ENCODE peak calls at places on chromosome 17, in seven cellular contexts. N is RWPE1, I is H9, U is dorsolateral prefrontal cortex, X is AG10803, C is mucosa of descending colon, J is MM.1S. M is an unnamed sample.

GRCh38 chr17:74790206-74791066 is 14.3 kb upstream of the NAT9 start:
- DNase-seq in C (no peak), X (no peak), J (no peak), I (peak), N (no peak), U (no peak), M (no peak)

GRCh38 chr17:63189082-63189481 is 223.0 kb downstream of the TANC2 start:
- DNase-seq in U (no peak), X (peak), C (no peak), J (no peak), I (no peak), N (no peak), M (peak)

GRCh38 chr17:13311301-13311700 is 290.4 kb downstream of the HS3ST3A1 start:
- DNase-seq in J (no peak), N (no peak), X (peak), C (no peak), I (no peak), U (no peak), M (peak)

GRCh38 chr17:19867654-19868395 is at the start of gene ULK2:
- DNase-seq in C (peak), N (peak), I (peak), X (peak), U (peak), J (peak), M (peak)

GRCh38 chr17:57577751-57578607 is 167.1 kb downstream of the CCDC182 start:
- DNase-seq in U (no peak), N (no peak), X (peak), C (no peak), I (no peak), J (no peak), M (peak)

GRCh38 chr17:79775635-79776034 is 2.3 kb upstream of the CBX2 start:
- DNase-seq in X (no peak), U (no peak), I (no peak), N (no peak), J (no peak), C (no peak), M (no peak)

GRCh38 chr17:78735832-78736525 is 46.1 kb downstream of the CYTH1 start:
- DNase-seq in U (no peak), X (no peak), J (peak), I (no peak), N (peak), C (no peak), M (peak)

GRCh38 chr17:17119533-17119932 is 77.3 kb downstream of the MPRIP start:
- DNase-seq in J (no peak), I (no peak), C (peak), U (no peak), X (peak), N (no peak), M (no peak)

GRCh38 chr17:50364061-50364458 is 8.9 kb downstream of the MRPL27 start:
- DNase-seq in C (no peak), I (no peak), J (no peak), U (no peak), N (no peak), X (no peak), M (no peak)

GRCh38 chr17:81383504-81384421 is 11.5 kb upstream of the BAHCC1 start:
- DNase-seq in J (no peak), I (no peak), N (no peak), C (no peak), U (no peak), X (no peak), M (no peak)

GRCh38 chr17:27579304-27579703 is 51.7 kb upstream of the LGALS9 start:
- DNase-seq in N (no peak), X (no peak), J (no peak), I (no peak), C (no peak), U (no peak), M (no peak)

GRCh38 chr17:62179525-62180161 is 114.6 kb upstream of the MED13 start:
- DNase-seq in X (peak), J (no peak), I (no peak), N (peak), U (no peak), C (no peak), M (peak)

GRCh38 chr17:76147211-76148014 is 6.4 kb upstream of the FOXJ1 start:
- DNase-seq in C (no peak), X (peak), I (peak), U (no peak), N (peak), J (no peak), M (peak)

GRCh38 chr17:27915715-27916114 is 22.6 kb upstream of the LYRM9 start:
- DNase-seq in I (peak), X (no peak), N (no peak), J (no peak), U (no peak), C (no peak), M (no peak)

GRCh38 chr17:72336026-72336803 is 215.4 kb downstream of the SOX9 start:
- DNase-seq in J (no peak), C (no peak), N (no peak), U (no peak), X (no peak), I (peak), M (no peak)

GRCh38 chr17:43942286-43942685 is at the start of gene PPY:
- DNase-seq in U (no peak), J (no peak), I (no peak), N (no peak), X (no peak), C (no peak), M (no peak)

GRCh38 chr17:43946766-43947165 is 4.5 kb upstream of the PPY start:
- DNase-seq in X (no peak), N (no peak), U (no peak), I (no peak), C (no peak), J (no peak), M (no peak)

GRCh38 chr17:43945074-43945824 is 3.0 kb upstream of the PPY start:
- DNase-seq in C (no peak), J (no peak), N (no peak), U (no peak), X (peak), I (no peak), M (no peak)

GRCh38 chr17:43940630-43941029 is 1.6 kb downstream of the PPY start:
- DNase-seq in I (peak), U (no peak), J (peak), C (no peak), X (peak), N (no peak), M (peak)

DNA sequence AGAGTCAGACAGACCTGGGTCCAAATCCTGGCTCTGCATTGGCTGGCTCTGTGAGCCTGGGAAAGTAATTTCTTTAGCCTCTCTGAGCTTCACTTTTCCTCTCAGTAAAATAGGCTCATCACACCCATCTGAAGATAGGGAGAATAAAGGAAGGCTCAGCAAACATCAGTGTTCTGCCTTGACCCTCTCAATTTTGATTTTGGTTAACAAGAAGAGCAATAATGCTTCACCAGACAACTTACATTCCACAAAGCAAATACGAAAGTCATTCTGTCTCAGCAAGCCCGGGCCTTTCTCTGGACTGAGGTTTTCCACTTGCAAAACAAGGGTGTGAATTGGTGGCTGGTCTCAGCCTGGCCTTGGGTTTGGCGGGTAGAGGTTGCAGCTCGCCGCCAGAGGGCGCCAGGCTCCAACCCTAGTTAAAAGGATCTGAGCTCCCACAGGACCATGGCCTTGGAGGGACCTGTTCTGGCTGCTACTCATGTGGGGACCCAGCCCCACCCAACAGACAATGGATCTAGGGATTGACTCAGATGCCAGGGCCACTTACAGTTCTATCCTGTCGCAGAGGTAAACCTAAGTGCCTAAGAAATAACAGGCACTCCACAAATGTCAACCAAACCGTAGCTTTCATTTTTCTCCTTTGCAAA is 1.6 kb upstream of the PPY start:
- DNase-seq in U (peak), I (peak), J (peak), X (peak), C (peak), N (peak), M (peak)
- TF ChIP-seq CTCF in U (peak), I (peak), J (peak), X (peak), C (peak), N (peak), M (peak)

GRCh38 chr17:36601303-36602029 is at the start of gene MRM1:
- DNase-seq in C (peak), N (peak), X (peak), J (peak), U (peak), I (peak), M (peak)
- TF ChIP-seq CTCF in C (no peak), N (no peak), X (peak), J (peak), U (peak), I (peak), M (no peak)

GRCh38 chr17:47840742-47841487 is at the start of gene SCRN2:
- DNase-seq in C (peak), U (peak), N (peak), I (peak), J (peak), X (peak), M (peak)
- TF ChIP-seq CTCF in C (peak), U (peak), N (peak), I (peak), J (peak), X (peak), M (peak)

GRCh38 chr17:53687324-53687723 is 135.4 kb upstream of the KIF2B start:
- DNase-seq in N (no peak), X (no peak), C (no peak), U (no peak), J (no peak), I (peak), M (no peak)
- TF ChIP-seq CTCF in N (no peak), X (no peak), C (no peak), U (no peak), J (no peak), I (no peak), M (no peak)

M was measured in MCF 10A.